ENCODE peak calls at places on chromosomes 12 and 14, in eight cellular contexts. I, F, B, P, U, Z, V and T are unnamed samples.

GRCh38 chr12:11657511-11657910 is 8.0 kb downstream of the ETV6 start:
- DNase-seq in I (no peak), V (no peak), B (no peak), Z (no peak), U (no peak), P (no peak), F (no peak), T (no peak)

GRCh38 chr12:642633-643477 is 20.4 kb downstream of the NINJ2 start:
- DNase-seq in B (peak; percentile 82), P (peak; percentile 77), U (peak; percentile 80), I (peak; percentile 78), V (peak; percentile 78), Z (peak; percentile 87), F (peak; percentile 34), T (peak; percentile 77)

GRCh38 chr14:25431211-25432076 is 381.5 kb upstream of the STXBP6 start:
- DNase-seq in U (no peak), V (no peak), B (no peak), I (peak; percentile 32), Z (no peak), P (no peak), F (no peak), T (no peak)

GRCh38 chr12:54016478-54016964 is 7.7 kb downstream of the HOXC8 start:
- DNase-seq in U (no peak), B (no peak), P (no peak), F (peak; percentile 11), Z (no peak), I (no peak), V (no peak), T (no peak)

GRCh38 chr14:29216316-29216715 is 449.7 kb downstream of the FOXG1 start:
- DNase-seq in V (no peak), Z (no peak), P (no peak), B (no peak), U (no peak), I (no peak), F (no peak), T (no peak)

GRCh38 chr12:131085125-131085815 is 131.6 kb downstream of the ADGRD1 start:
- DNase-seq in U (no peak), B (peak; percentile 41), I (peak; percentile 21), P (no peak), V (no peak), Z (peak; percentile 42), F (no peak), T (no peak)

GRCh38 chr12:6295187-6295811 is 15.2 kb upstream of the PLEKHG6 start:
- DNase-seq in U (no peak), V (no peak), I (peak; percentile 48), P (peak; percentile 65), Z (no peak), F (peak; percentile 82), B (no peak), T (no peak)

GRCh38 chr14:50544911-50545310 is 12.5 kb upstream of the MAP4K5 start:
- DNase-seq in P (no peak), B (no peak), F (no peak), I (peak; percentile 82), U (no peak), V (peak; percentile 87), Z (no peak), T (no peak)

GRCh38 chr14:83071888-83072501 is 1538.3 kb upstream of the SEL1L start:
- DNase-seq in P (no peak), I (no peak), V (no peak), F (peak; percentile 19), U (no peak), B (no peak), Z (no peak), T (no peak)

GRCh38 chr14:89720076-89720687 is 234.3 kb downstream of the EFCAB11 start:
- DNase-seq in Z (no peak), V (no peak), U (no peak), B (no peak), I (no peak), P (no peak), F (no peak), T (no peak)

GRCh38 chr12:23851602-23852001 is 97.9 kb downstream of the SOX5 start:
- DNase-seq in I (no peak), U (no peak), F (no peak), Z (no peak), V (no peak), B (no peak), P (no peak), T (no peak)

GRCh38 chr12:52347016-52347415 is 20.3 kb downstream of the KRT85 start:
- DNase-seq in F (no peak), U (no peak), B (no peak), P (no peak), I (peak; percentile 43), V (no peak), Z (no peak), T (no peak)

GRCh38 chr14:33933386-33933934 is 17.4 kb downstream of the EGLN3 start:
- DNase-seq in F (no peak), B (no peak), V (no peak), I (no peak), P (no peak), U (no peak), Z (no peak), T (no peak)

GRCh38 chr14:30753452-30753851 is 120.9 kb upstream of the COCH start:
- DNase-seq in Z (no peak), P (no peak), B (no peak), V (no peak), U (no peak), I (no peak), F (no peak), T (no peak)

GRCh38 chr14:30748343-30748742 is 126.0 kb upstream of the COCH start:
- DNase-seq in Z (no peak), I (no peak), F (no peak), V (no peak), P (no peak), B (no peak), U (no peak), T (no peak)

GRCh38 chr14:30756594-30756993 is 117.8 kb upstream of the COCH start:
- DNase-seq in V (no peak), Z (no peak), U (no peak), I (no peak), P (no peak), F (no peak), B (no peak), T (no peak)

GRCh38 chr14:30754778-30755177 is 119.6 kb upstream of the COCH start:
- DNase-seq in Z (no peak), B (no peak), V (no peak), I (no peak), P (no peak), F (no peak), U (no peak), T (no peak)

DNA sequence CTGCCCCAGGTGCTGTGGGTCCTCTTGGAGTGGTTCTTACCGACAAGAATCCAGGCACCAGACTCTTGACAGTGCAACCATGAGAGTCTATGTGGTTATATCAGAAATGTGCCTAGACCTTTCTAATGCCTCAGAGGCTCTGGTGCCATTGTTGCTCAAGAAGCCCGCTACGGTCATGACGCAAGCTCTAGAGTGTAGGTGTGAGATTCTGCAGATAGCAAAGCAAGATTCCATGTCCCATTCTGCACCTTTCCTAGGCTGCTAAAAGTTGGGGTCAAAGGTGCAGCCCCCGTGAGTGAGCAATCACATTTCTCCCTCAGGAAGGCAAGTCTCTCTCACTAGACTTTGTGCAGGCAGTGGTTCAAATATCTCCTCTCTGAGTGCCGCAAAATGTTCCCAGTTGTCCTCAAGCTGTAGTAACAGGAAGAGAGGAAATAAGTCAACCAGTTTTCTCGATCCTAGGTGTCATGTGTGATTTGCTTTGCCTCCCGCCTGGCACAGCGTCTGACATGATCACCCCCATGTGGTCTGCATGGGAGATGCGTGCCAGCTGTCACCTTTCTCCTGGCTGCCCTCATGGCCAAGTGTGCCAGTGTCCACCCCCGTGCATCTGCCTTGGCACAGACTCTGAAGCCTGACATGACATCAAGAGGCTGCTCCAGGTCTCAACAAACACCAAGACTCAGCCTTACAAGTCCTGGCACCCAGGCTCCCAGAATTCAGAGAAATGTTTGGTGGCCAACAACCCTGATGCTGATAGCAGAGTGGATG is 122.5 kb upstream of the COCH start:
- DNase-seq in P (no peak), U (no peak), F (no peak), I (no peak), Z (no peak), B (no peak), V (no peak), T (no peak)
- TF ChIP-seq CTCF in P (no peak), U (no peak), F (no peak), I (no peak), Z (no peak), B (peak; percentile 13), V (no peak), T (no peak)

DNA sequence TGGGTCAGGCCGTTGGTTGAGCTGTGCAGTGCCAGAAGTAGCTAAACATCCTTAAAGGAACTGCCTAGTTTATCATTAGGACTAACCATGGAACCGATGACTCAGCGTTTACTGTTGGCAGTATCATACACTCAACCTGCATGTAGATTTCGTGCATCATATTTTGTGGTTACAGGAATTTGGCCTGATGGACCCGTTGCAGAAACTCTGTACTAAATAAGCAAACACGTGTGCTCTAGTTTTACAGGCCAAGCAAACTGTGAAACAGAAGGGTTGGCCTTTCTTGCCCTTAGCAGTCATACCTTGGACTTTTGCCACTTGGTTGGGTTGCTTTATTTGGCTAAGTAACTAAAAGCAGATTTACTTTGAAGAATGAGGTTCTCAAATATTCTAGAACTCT is 35.6 kb downstream of the DGLUCY start:
- DNase-seq in V (peak; percentile 87), U (peak; percentile 69), F (peak; percentile 100), B (no peak), Z (no peak), P (peak; percentile 63), I (peak; percentile 75), T (no peak)
- H3K27ac ChIP-seq in V (peak overlapping the region; percentile 84), U (no peak overlapping the region), F (peak overlapping the region; percentile 76), B (peak overlapping the region; percentile 78), Z (no peak overlapping the region), P (no peak overlapping the region), I (peak overlapping the region; percentile 74), T (no peak overlapping the region)

GRCh38 chr14:70052990-70053389 is 135.8 kb downstream of the SLC8A3 start:
- DNase-seq in P (no peak), I (no peak), Z (no peak), V (no peak), B (no peak), F (peak; percentile 28), U (no peak), T (no peak)

GRCh38 chr14:70048313-70048654 is 140.5 kb downstream of the SLC8A3 start:
- DNase-seq in F (no peak), I (no peak), P (no peak), V (no peak), U (no peak), B (no peak), Z (no peak), T (no peak)

GRCh38 chr14:70045296-70045695 is 143.5 kb downstream of the SLC8A3 start:
- DNase-seq in U (no peak), P (no peak), F (no peak), I (no peak), V (no peak), B (no peak), Z (no peak), T (no peak)

GRCh38 chr14:70045715-70046535 is 142.8 kb downstream of the SLC8A3 start:
- DNase-seq in F (peak; percentile 48), B (peak; percentile 51), P (peak; percentile 37), I (peak; percentile 86), Z (no peak), U (peak; percentile 55), V (peak; percentile 65), T (no peak)

GRCh38 chr14:70047598-70048312 is 141.0 kb downstream of the SLC8A3 start:
- DNase-seq in B (no peak), F (no peak), Z (no peak), P (no peak), I (no peak), U (no peak), V (no peak), T (no peak)
- H3K27me3 ChIP-seq in B (peaks cover 80% of the 10 kb centered on the region), F (peaks cover 5% of the 10 kb centered on the region), Z (no peaks in the 10 kb centered on the region), P (peaks cover 18% of the 10 kb centered on the region), I (no peaks in the 10 kb centered on the region), U (no peaks in the 10 kb centered on the region), V (no peaks in the 10 kb centered on the region), T (no peaks in the 10 kb centered on the region)

GRCh38 chr14:69670093-69670492 is 58.7 kb downstream of the SUSD6 start:
- DNase-seq in U (no peak), Z (no peak), P (no peak), V (no peak), I (no peak), F (no peak), B (no peak), T (no peak)
- TF ChIP-seq CTCF in U (no peak), Z (no peak), P (no peak), V (no peak), I (no peak), F (no peak), B (no peak), T (no peak)